ENCODE peak calls at places on chromosome 21, in four cellular contexts. H, Y, K and D are unnamed samples.

GRCh38 chr21:39326607-39327307 is 13.3 kb upstream of the BRWD1 start:
- DNase-seq in K (no peak), Y (no peak), H (no peak), D (no peak)

GRCh38 chr21:23955130-23955873 is 1652.0 kb downstream of the MRPL39 start:
- DNase-seq in H (no peak), K (no peak), Y (no peak), D (no peak)

GRCh38 chr21:36437745-36438128 is 42.2 kb downstream of the CLDN14 start:
- DNase-seq in H (no peak), K (no peak), Y (no peak), D (no peak)

GRCh38 chr21:34094949-34095348 is 21.6 kb downstream of the MRPS6 start:
- DNase-seq in K (no peak), Y (no peak), H (no peak), D (no peak)

GRCh38 chr21:26972131-26972707 is 5.3 kb upstream of the ADAMTS5 start:
- DNase-seq in K (no peak), H (no peak), Y (no peak), D (no peak)

GRCh38 chr21:33951276-33952178 is 35.9 kb upstream of the ATP5PO start:
- DNase-seq in H (no peak), K (no peak), Y (no peak), D (no peak)

GRCh38 chr21:45320991-45321656 is 33.4 kb upstream of the POFUT2 start:
- DNase-seq in K (no peak), H (no peak), Y (no peak), D (no peak)

GRCh38 chr21:42258150-42258884 is 39.4 kb downstream of the ABCG1 start:
- DNase-seq in Y (peak), K (peak), H (peak), D (peak)

GRCh38 chr21:26506951-26507350 is 66.1 kb downstream of the CYYR1 start:
- DNase-seq in H (no peak), Y (no peak), K (peak), D (no peak)

GRCh38 chr21:33835920-33836319 is 79.7 kb downstream of the ATP5PO start:
- DNase-seq in K (no peak), H (no peak), Y (no peak), D (no peak)

GRCh38 chr21:29382029-29382654 is 83.4 kb downstream of the BACH1 start:
- DNase-seq in Y (no peak), H (no peak), K (peak), D (no peak)

GRCh38 chr21:44337428-44337827 is 1.8 kb downstream of the CFAP410 start:
- DNase-seq in K (no peak), H (no peak), Y (no peak), D (no peak)

GRCh38 chr21:28142692-28143091 is 850.0 kb downstream of the LTN1 start:
- DNase-seq in Y (no peak), K (no peak), H (no peak), D (no peak)

GRCh38 chr21:42156690-42157605 is 62.0 kb upstream of the ABCG1 start:
- DNase-seq in K (no peak), Y (no peak), H (no peak), D (no peak)

GRCh38 chr21:35512321-35512720 is 463.2 kb upstream of the RUNX1 start:
- DNase-seq in H (no peak), Y (no peak), K (no peak), D (no peak)

GRCh38 chr21:28805885-28806284 is 186.8 kb downstream of the LTN1 start:
- DNase-seq in K (no peak), H (no peak), Y (peak), D (no peak)

GRCh38 chr21:31316488-31317169 is 27.4 kb downstream of the TIAM1 start:
- DNase-seq in K (peak), Y (no peak), H (no peak), D (no peak)

GRCh38 chr21:25636727-25637126 is 2.3 kb upstream of the JAM2 start:
- DNase-seq in Y (no peak), K (no peak), H (no peak), D (no peak)

GRCh38 chr21:33025471-33026298 is at the start of gene OLIG2:
- DNase-seq in H (no peak), K (no peak), Y (no peak), D (no peak)

GRCh38 chr21:14215971-14216621 is at the start of gene RBM11:
- DNase-seq in K (peak), Y (peak), H (peak), D (peak)

GRCh38 chr21:15788847-15789548 is 59.2 kb downstream of the USP25 start:
- DNase-seq in K (peak), H (no peak), Y (no peak), D (no peak)

GRCh38 chr21:35896060-35896459 is 164.3 kb downstream of the SETD4 start:
- DNase-seq in Y (no peak), H (no peak), K (no peak), D (no peak)

GRCh38 chr21:30839304-30839703 is 9.7 kb upstream of the KRTAP7-1 start:
- DNase-seq in H (no peak), Y (no peak), K (peak), D (peak)

GRCh38 chr21:35275776-35276175 is 226.7 kb upstream of the RUNX1 start:
- DNase-seq in Y (no peak), K (no peak), H (no peak), D (no peak)

GRCh38 chr21:34762761-34763160 is 94.0 kb downstream of the CLIC6 start:
- DNase-seq in K (no peak), Y (no peak), H (no peak), D (no peak)

GRCh38 chr21:37564341-37564923 is 197.9 kb downstream of the DYRK1A start:
- DNase-seq in H (peak), K (peak), Y (peak), D (peak)

GRCh38 chr21:39661121-39661520 is 48.4 kb downstream of the B3GALT5 start:
- DNase-seq in K (no peak), Y (no peak), H (no peak), D (no peak)

GRCh38 chr21:37073417-37074194 is 552 bp downstream of the TTC3 start:
- DNase-seq in K (peak), H (peak), Y (peak), D (peak)

GRCh38 chr21:43262427-43262826 is 93.6 kb downstream of the CRYAA start:
- DNase-seq in H (no peak), Y (no peak), K (no peak), D (no peak)

GRCh38 chr21:45253180-45253579 is 34.5 kb downstream of the POFUT2 start:
- DNase-seq in K (no peak), H (no peak), Y (no peak), D (no peak)

GRCh38 chr21:29568020-29568419 is 269.3 kb downstream of the BACH1 start:
- DNase-seq in H (no peak), K (no peak), Y (no peak), D (no peak)

GRCh38 chr21:46412521-46413364 is 45.9 kb upstream of the DIP2A start:
- DNase-seq in Y (no peak), K (no peak), H (no peak), D (no peak)

GRCh38 chr21:28333455-28334108 is 659.1 kb downstream of the LTN1 start:
- DNase-seq in K (no peak), Y (no peak), H (no peak), D (no peak)

GRCh38 chr21:36235058-36235582 is 78.5 kb downstream of the DOP1B start:
- DNase-seq in H (no peak), Y (no peak), K (no peak), D (no peak)

GRCh38 chr21:38853421-38853919 is 47.7 kb downstream of the ETS2 start:
- DNase-seq in K (peak), H (no peak), Y (no peak), D (no peak)